ENCODE peak calls at places on chromosomes 16 and 17, in nine cellular contexts. J, Z, V, K, D, X, E, U and H are unnamed samples.

GRCh38 chr17:58172369-58173071 is 5.7 kb downstream of the OR4D2 start:
- DNase-seq in J (no peak), Z (peak; percentile 68), V (no peak), K (no peak), D (no peak), X (no peak), E (no peak), U (no peak), H (no peak)

GRCh38 chr16:75293746-75294145 is 42.3 kb upstream of the BCAR1 start:
- DNase-seq in J (no peak), Z (no peak), V (no peak), K (no peak), D (no peak), X (no peak), E (no peak), U (no peak), H (no peak)

GRCh38 chr16:84459941-84460405 is 44.5 kb downstream of the MEAK7 start:
- DNase-seq in J (no peak), Z (no peak), V (no peak), K (no peak), D (no peak), X (no peak), E (peak; percentile 51), U (no peak), H (peak; percentile 74)

GRCh38 chr17:31060814-31061550 is 33.8 kb upstream of the NF1 start:
- DNase-seq in J (no peak), Z (no peak), V (no peak), K (no peak), D (no peak), X (no peak), E (no peak), U (no peak), H (no peak)

GRCh38 chr16:24883714-24884151 is 38.0 kb downstream of the SLC5A11 start:
- DNase-seq in J (no peak), Z (no peak), V (no peak), K (no peak), D (no peak), X (no peak), E (no peak), U (no peak), H (no peak)

GRCh38 chr16:1992475-1993292 is 2.9 kb downstream of the SYNGR3 start:
- DNase-seq in J (no peak), Z (no peak), V (no peak), K (no peak), D (no peak), X (no peak), E (no peak), U (no peak), H (no peak)

GRCh38 chr16:81615411-81615810 is 163.7 kb upstream of the PLCG2 start:
- DNase-seq in J (no peak), Z (no peak), V (no peak), K (no peak), D (no peak), X (no peak), E (no peak), U (no peak), H (no peak)

GRCh38 chr17:59706900-59707181 is 389 bp downstream of the PTRH2 start:
- DNase-seq in J (no peak), Z (no peak), V (peak; percentile 28), K (no peak), D (no peak), X (no peak), E (no peak), U (no peak), H (no peak)

GRCh38 chr17:74282587-74283370 is 8.7 kb downstream of the DNAI2 start:
- DNase-seq in J (no peak), Z (no peak), V (no peak), K (no peak), D (no peak), X (no peak), E (no peak), U (no peak), H (no peak)

GRCh38 chr17:37742114-37742761 is 2.6 kb downstream of the HNF1B start:
- DNase-seq in J (no peak), Z (peak; percentile 48), V (peak; percentile 43), K (no peak), D (no peak), X (no peak), E (no peak), U (no peak), H (no peak)

GRCh38 chr17:71636644-71637043 is 484.2 kb upstream of the SOX9 start:
- DNase-seq in J (no peak), Z (no peak), V (no peak), K (no peak), D (no peak), X (no peak), E (no peak), U (no peak), H (no peak)

GRCh38 chr17:76883744-76884525 is 15.7 kb downstream of the MGAT5B start:
- DNase-seq in J (no peak), Z (no peak), V (no peak), K (no peak), D (no peak), X (no peak), E (no peak), U (no peak), H (no peak)

GRCh38 chr16:79008036-79008868 is 592.3 kb downstream of the MAF start:
- DNase-seq in J (no peak), Z (no peak), V (no peak), K (no peak), D (no peak), X (no peak), E (no peak), U (no peak), H (no peak)

DNA sequence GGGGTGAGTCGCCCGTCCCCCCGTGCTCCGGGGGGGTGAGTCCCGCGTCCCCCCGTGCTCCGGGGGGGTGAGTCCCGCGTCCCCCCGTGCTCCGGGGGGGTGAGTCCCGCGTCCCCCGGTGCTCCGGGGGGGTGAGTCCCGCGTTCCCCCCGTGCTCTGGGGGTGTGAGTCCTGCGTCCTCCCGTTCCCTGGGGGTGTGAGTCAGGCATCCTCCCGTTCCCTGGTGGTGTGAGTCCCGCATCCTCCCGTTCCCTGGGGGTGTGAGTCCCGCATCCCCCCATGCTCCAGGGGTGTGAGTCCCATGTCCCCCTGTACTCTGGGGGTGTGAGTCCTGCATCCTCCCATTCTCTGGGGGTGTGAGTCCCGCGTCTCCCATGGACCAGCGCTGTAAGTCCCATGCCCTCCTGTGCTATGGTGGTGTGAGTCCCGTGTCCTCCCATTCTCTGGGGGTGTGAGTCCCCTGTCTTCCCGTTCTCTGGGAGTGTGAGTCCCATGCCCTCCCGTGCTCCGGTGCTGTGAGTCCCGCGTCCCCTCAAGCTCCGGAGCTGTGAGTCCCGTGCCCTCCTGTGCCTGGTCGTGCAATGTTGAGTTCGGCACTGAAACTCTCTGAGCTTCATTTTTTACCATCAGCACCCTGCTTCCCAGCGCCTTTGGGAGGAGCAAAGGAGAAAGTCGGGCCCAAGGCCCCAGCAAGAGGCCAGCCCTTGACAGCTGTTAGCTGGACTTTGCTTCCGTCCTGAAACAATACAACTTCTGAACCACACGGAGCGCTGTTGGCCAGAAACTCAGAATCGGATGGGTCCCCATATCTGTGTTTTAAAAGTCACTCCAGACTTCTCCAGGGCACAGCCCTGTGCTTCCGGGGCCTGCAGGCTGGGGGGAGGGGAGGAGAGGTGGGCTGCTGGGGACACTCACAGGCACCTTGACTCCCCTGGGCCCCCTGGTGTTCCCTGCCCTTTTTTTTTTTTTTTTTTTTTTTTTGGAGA is 11.5 kb upstream of the ZC3H18 start:
- DNase-seq in J (no peak), Z (peak; percentile 69), V (peak; percentile 86), K (no peak), D (peak; percentile 89), X (peak; percentile 78), E (no peak), U (no peak), H (peak; percentile 87)
- TF ChIP-seq CTCF in J (peak; percentile 16), Z (peak; percentile 44), V (peak; percentile 43), K (peak; percentile 46), D (peak; percentile 51), X (peak; percentile 24), E (no peak), U (peak; percentile 45), H (no peak)

GRCh38 chr17:17352836-17353624 is 49.9 kb downstream of the NT5M start:
- DNase-seq in J (no peak), Z (no peak), V (no peak), K (no peak), D (no peak), X (no peak), E (peak; percentile 58), U (no peak), H (no peak)
- H3K4me3 ChIP-seq in J (no peak overlapping the region), Z (no peak overlapping the region), V (no peak overlapping the region), K (no peak overlapping the region), D (no peak overlapping the region), X (no peak overlapping the region), E (no peak overlapping the region), U (no peak overlapping the region), H (no peak overlapping the region)

GRCh38 chr17:28996554-28997096 is 9.2 kb downstream of the SEZ6 start:
- DNase-seq in J (no peak), Z (no peak), V (no peak), K (no peak), D (no peak), X (no peak), E (no peak), U (no peak), H (no peak)

GRCh38 chr17:28992202-28992601 is 13.6 kb downstream of the SEZ6 start:
- DNase-seq in J (no peak), Z (no peak), V (no peak), K (no peak), D (no peak), X (no peak), E (no peak), U (no peak), H (no peak)

GRCh38 chr17:28991779-28992178 is 14.1 kb downstream of the SEZ6 start:
- DNase-seq in J (no peak), Z (no peak), V (no peak), K (no peak), D (no peak), X (no peak), E (no peak), U (no peak), H (no peak)

GRCh38 chr17:28993645-28994426 is 12.0 kb downstream of the SEZ6 start:
- DNase-seq in J (no peak), Z (no peak), V (no peak), K (no peak), D (no peak), X (no peak), E (no peak), U (no peak), H (no peak)

GRCh38 chr17:28993013-28993600 is 12.7 kb downstream of the SEZ6 start:
- DNase-seq in J (no peak), Z (peak; percentile 32), V (no peak), K (no peak), D (no peak), X (no peak), E (no peak), U (no peak), H (no peak)
- TF ChIP-seq CTCF in J (no peak), Z (no peak), V (no peak), K (no peak), D (no peak), X (no peak), E (no peak), U (no peak), H (no peak)

DNA sequence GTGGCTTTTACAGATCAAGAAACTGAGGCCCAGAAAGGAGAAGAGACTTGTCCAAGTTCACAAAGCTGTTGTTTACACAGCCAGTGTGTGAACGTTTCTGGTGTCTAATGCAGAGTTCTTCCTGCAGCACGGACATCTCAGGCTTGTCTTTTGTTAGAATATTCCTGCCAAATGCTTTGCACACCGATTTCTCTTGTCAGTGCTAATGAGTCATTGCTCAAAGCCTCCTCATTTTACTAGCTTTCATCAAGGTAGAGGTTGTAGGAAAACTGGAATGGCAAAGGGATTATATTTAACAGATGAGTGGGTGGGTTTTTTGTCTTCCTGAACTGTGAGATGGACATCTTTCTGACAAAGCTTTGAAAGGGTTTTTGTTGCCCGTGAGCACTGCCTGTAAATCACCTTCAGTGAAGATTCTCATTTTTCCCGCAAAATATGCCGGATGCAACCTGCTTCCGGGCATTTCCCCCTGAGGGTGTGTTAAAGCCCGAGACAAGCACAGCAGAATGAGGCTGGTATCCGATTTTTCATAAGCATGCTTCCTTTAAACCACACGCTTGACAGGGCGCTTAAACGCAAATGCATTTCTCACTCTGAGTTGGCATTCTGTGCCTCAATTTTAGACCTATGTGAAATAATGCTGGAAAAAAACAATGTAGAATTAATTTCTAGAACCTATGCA is 14.7 kb downstream of the PMM2 start:
- DNase-seq in J (no peak), Z (no peak), V (no peak), K (no peak), D (no peak), X (no peak), E (no peak), U (no peak), H (no peak)
- H3K4me3 ChIP-seq in J (no peak overlapping the region), Z (no peak overlapping the region), V (no peak overlapping the region), K (no peak overlapping the region), D (no peak overlapping the region), X (no peak overlapping the region), E (no peak overlapping the region), U (no peak overlapping the region), H (no peak overlapping the region)